ENCODE peak calls at places on chromosomes 6 and 20, in four cellular contexts. T, C, P and R are unnamed samples.

GRCh38 chr20:764255-764654 is 4.0 kb downstream of the SLC52A3 start:
- DNase-seq in T (no peak), C (no peak), P (no peak), R (no peak)

GRCh38 chr6:101392561-101393230 is 812 bp upstream of the GRIK2 start:
- DNase-seq in T (no peak), C (no peak), P (no peak), R (no peak)

GRCh38 chr20:47187450-47188195 is 168.9 kb downstream of the ZMYND8 start:
- DNase-seq in T (no peak), C (no peak), P (no peak), R (no peak)

GRCh38 chr6:82348130-82348529 is 15.5 kb upstream of the TPBG start:
- DNase-seq in T (peak), C (no peak), P (no peak), R (no peak)

GRCh38 chr6:39256294-39256693 is 27.0 kb upstream of the KCNK5 start:
- DNase-seq in T (no peak), C (no peak), P (no peak), R (no peak)

GRCh38 chr20:50735813-50736212 is 4.4 kb downstream of the PARD6B start:
- DNase-seq in T (no peak), C (no peak), P (no peak), R (no peak)

GRCh38 chr6:106460481-106460880 is 100.0 kb downstream of the CRYBG1 start:
- DNase-seq in T (no peak), C (peak), P (no peak), R (no peak)

GRCh38 chr20:45097485-45098095 is 3.3 kb downstream of the KCNS1 start:
- DNase-seq in T (no peak), C (peak), P (no peak), R (peak)

GRCh38 chr6:31356216-31356945 is 598 bp downstream of the HLA-B start:
- DNase-seq in T (no peak), C (no peak), P (no peak), R (no peak)

GRCh38 chr6:138088307-138088744 is 18.9 kb downstream of the PERP start:
- DNase-seq in T (no peak), C (no peak), P (no peak), R (no peak)

GRCh38 chr6:112886415-112886814 is 539.3 kb downstream of the RFPL4B start:
- DNase-seq in T (no peak), C (no peak), P (no peak), R (no peak)

GRCh38 chr6:50270427-50270826 is 220.7 kb upstream of the DEFB112 start:
- DNase-seq in T (no peak), C (no peak), P (no peak), R (no peak)

GRCh38 chr6:11133281-11133680 is 21.8 kb upstream of the ERVFRD-1 start:
- DNase-seq in T (no peak), C (no peak), P (no peak), R (no peak)

GRCh38 chr6:148329568-148330299 is 12.9 kb upstream of the SASH1 start:
- DNase-seq in T (no peak), C (no peak), P (no peak), R (no peak)

GRCh38 chr20:44609511-44610312 is 27.3 kb downstream of the PKIG start:
- DNase-seq in T (peak), C (peak), P (no peak), R (peak)

GRCh38 chr6:87846446-87846845 is 144.4 kb upstream of the AKIRIN2 start:
- DNase-seq in T (no peak), C (no peak), P (no peak), R (no peak)

GRCh38 chr6:49653942-49654341 is 17.3 kb upstream of the RHAG start:
- DNase-seq in T (no peak), C (no peak), P (no peak), R (no peak)

GRCh38 chr20:35954907-35955251 is 577 bp upstream of the SCAND1 start:
- DNase-seq in T (no peak), C (no peak), P (no peak), R (peak)

GRCh38 chr6:119960065-119960464 is 610.5 kb upstream of the MAN1A1 start:
- DNase-seq in T (no peak), C (no peak), P (no peak), R (no peak)

GRCh38 chr20:9052136-9052535 is 16.8 kb upstream of the PLCB4 start:
- DNase-seq in T (no peak), C (no peak), P (no peak), R (no peak)

GRCh38 chr6:32752580-32752979 is 10.8 kb downstream of the HLA-DQB2 start:
- DNase-seq in T (no peak), C (no peak), P (no peak), R (no peak)

GRCh38 chr20:44204832-44205215 is 5.7 kb downstream of the OSER1 start:
- DNase-seq in T (no peak), C (no peak), P (no peak), R (no peak)

DNA sequence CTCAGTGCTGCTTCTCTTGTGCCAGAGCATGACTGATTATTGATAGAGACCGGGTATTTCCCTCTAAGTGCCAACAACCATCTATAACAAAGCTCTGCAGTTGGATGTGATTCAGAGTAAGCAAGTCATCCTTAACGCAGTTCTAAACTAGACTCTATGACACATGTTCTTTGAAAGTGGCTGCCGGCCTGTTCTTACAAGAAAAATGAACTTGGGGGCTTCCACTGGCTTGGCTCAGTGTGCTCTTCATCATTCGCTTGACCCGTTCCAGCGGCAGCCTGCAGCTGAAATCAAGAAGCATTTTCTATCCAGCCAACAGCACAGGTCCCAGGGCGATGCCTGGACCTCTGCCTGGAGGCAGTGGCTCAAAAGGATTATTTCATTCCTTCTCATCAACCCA is 29.8 kb downstream of the GFOD1 start:
- DNase-seq in T (no peak), C (no peak), P (no peak), R (no peak)
- TF ChIP-seq SPI1 in T (no peak), C (no peak), P (no peak), R (no peak)

DNA sequence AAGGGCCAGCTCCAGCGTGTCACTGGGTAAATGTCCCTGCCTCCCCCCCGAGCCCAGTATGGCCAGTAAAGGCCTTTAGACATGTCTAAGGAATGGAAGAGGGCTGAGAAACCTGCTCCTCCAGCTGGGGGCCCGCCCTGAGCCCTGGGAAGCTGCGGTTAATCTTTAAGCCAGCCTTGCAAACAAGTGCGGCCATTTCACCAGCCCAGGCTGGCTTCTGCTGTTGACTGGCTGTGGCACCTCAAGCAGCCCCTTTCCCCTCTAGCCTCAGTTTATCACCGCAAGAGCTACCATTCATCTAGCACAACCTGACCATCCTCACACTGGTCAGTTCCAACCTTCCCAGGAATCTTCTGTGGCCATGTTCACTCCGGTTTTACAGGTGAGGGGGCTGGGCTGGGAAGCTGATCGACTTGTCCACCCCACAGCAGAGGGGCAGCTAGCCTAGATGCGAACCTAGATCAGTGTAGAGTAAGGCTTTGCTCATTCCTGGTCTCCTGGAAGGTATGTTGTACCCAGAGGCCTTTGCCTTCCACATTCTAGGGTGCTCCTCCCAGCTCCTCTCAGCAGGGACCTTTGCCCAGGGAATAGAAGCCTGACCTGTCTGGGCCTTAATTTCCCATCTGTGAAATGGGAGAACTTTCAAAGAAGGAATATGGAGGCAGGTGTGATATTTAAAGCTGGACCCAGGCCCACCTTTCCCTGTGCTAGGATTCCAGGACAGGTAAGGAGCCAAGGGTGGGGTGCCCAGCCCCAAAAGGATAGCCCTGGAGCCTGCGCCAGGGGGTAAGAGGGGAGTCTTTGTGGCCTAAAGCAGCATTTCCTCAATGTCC is 1.2 kb upstream of the SRC start:
- DNase-seq in T (no peak), C (no peak), P (no peak), R (no peak)
- TF ChIP-seq POLR2AphosphoS5 in T (no peak), C (no peak), P (no peak), R (no peak)

GRCh38 chr6:157157228-157157627 is 166.1 kb downstream of the TMEM242 start:
- DNase-seq in T (no peak), C (no peak), P (no peak), R (no peak)

GRCh38 chr6:157155838-157156237 is 167.5 kb downstream of the TMEM242 start:
- DNase-seq in T (no peak), C (no peak), P (no peak), R (no peak)

GRCh38 chr6:157159339-157159738 is 164.0 kb downstream of the TMEM242 start:
- DNase-seq in T (no peak), C (no peak), P (no peak), R (no peak)

GRCh38 chr6:157158897-157159296 is 164.4 kb downstream of the TMEM242 start:
- DNase-seq in T (no peak), C (no peak), P (no peak), R (no peak)

DNA sequence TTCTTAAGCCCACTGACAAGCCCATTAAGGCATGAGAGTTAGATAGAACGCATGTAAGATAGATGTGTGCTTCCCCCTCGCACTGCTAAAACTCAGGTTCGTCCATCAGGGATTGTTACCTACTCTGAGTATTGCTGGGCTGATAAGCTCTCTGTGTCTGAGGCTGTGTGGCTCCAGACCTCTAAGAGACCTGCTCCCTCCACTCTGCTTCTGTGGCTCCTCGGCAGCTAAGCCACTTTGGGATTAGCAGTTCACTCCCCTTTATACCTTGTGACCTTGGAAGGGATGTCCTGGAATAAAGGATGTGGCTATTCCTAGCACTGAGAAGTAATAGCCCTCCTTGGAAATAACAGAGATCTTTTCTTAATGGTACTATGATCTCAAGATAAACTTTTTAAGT is 164.9 kb downstream of the TMEM242 start:
- DNase-seq in T (no peak), C (no peak), P (no peak), R (no peak)
- TF ChIP-seq SPI1 in T (no peak), C (no peak), P (no peak), R (no peak)

DNA sequence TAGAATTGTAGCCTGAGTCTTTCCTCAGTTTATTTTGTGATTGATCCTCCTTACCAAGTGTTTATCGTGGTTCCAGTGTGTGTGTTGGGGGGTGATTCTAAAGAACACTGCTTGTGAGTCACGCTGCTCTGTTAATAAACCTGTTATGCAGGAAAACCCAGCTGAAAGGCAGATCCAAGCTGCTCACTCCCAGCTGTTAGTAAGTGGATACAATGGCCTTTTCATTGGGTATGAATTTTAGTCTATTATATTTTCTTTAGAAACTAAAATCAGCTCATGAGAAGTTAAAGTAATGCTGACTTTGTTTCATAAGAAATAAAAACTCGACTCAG is 12.2 kb upstream of the DSTN start:
- DNase-seq in T (peak), C (no peak), P (no peak), R (no peak)
- TF ChIP-seq POLR2AphosphoS5 in T (no peak), C (no peak), P (no peak), R (no peak)

GRCh38 chr6:95648636-95649035 is 71.3 kb downstream of the MANEA start:
- DNase-seq in T (no peak), C (no peak), P (no peak), R (no peak)
- TF ChIP-seq SPI1 in T (no peak), C (no peak), P (no peak), R (no peak)

DNA sequence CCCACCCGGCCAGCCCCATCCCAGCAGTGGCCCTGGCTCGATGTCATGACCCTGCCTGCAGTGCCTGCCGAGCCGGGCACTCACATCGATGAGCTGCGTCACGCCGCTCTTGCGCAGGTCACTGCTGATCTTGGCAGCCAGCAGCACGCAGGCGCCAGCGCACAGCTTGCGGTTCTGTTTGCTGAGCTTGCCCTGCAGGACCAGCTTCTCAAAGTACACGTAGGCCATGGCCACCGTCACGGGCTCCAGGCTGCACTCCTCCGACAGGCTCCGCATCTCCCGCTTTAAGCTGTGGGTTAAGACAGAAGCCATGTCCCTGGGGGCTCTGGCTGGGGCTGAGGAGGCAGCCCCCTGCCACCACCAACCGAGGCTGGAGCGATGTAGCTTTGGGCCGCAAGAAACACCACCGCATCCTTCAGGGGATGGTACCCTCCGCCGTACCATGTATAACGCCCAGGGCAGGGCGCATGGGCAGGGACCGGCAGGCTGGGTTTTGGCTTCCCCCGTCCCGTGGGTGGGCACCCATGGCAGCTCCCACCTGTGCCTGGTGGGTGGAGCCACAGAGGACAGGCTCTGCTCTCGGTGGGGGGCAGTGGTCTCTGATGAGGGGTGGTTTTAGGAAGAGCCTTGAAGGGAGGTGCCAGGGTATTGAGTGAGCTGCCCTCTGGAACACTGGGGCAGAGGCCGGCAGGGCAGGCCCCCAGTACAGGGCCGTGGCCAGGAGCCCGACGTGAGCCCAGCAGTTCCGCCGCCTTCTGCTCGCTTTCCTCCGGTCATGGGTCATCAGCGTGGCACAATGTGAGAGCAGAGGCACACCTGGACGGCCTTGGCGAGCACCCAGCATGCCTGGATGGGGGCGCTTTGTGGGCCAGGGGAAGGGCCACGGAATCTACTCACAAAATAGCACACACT is 4.5 kb downstream of the RPS21 start:
- DNase-seq in T (no peak), C (no peak), P (no peak), R (no peak)
- TF ChIP-seq POLR2AphosphoS5 in T (no peak), C (peak), P (no peak), R (peak)